ENCODE peak calls at places on chromosomes 12 and 14, in seven cellular contexts. One of them, this sample, is unnamed.

GRCh38 chr14:103915616-103916015 is 12.6 kb upstream of the TDRD9 start:
- DNase-seq in effector memory CD4-positive, alpha-beta T cell: no peak
- DNase-seq in AG08395: no peak
- DNase-seq in HS-5: no peak
- DNase-seq in amniotic stem cell: no peak
- DNase-seq in T-helper 1 cell: no peak
- DNase-seq in cortex of kidney: no peak
- DNase-seq in this sample: no peak

GRCh38 chr14:72679106-72679505 is 214.8 kb downstream of the DPF3 start:
- DNase-seq in AG08395: no peak
- DNase-seq in amniotic stem cell: no peak
- DNase-seq in T-helper 1 cell: no peak
- DNase-seq in cortex of kidney: no peak
- DNase-seq in effector memory CD4-positive, alpha-beta T cell: no peak
- DNase-seq in HS-5: no peak
- DNase-seq in this sample: no peak

GRCh38 chr12:1796515-1797010 is 23.8 kb upstream of the LRTM2 start:
- DNase-seq in effector memory CD4-positive, alpha-beta T cell: no peak
- DNase-seq in HS-5: no peak
- DNase-seq in T-helper 1 cell: no peak
- DNase-seq in amniotic stem cell: no peak
- DNase-seq in cortex of kidney: no peak
- DNase-seq in AG08395: peak
- DNase-seq in this sample: no peak

GRCh38 chr12:120287491-120287890 is 4.2 kb downstream of the RNU4-2 start:
- DNase-seq in effector memory CD4-positive, alpha-beta T cell: no peak
- DNase-seq in AG08395: no peak
- DNase-seq in amniotic stem cell: no peak
- DNase-seq in cortex of kidney: no peak
- DNase-seq in T-helper 1 cell: no peak
- DNase-seq in HS-5: no peak
- DNase-seq in this sample: no peak

GRCh38 chr12:55818886-55819285 is 1.0 kb downstream of the ORMDL2 start:
- DNase-seq in effector memory CD4-positive, alpha-beta T cell: no peak
- DNase-seq in amniotic stem cell: no peak
- DNase-seq in HS-5: no peak
- DNase-seq in cortex of kidney: no peak
- DNase-seq in T-helper 1 cell: no peak
- DNase-seq in AG08395: no peak
- DNase-seq in this sample: no peak

GRCh38 chr14:86372402-86372801 is 842.5 kb downstream of the FLRT2 start:
- DNase-seq in cortex of kidney: no peak
- DNase-seq in effector memory CD4-positive, alpha-beta T cell: no peak
- DNase-seq in AG08395: no peak
- DNase-seq in HS-5: no peak
- DNase-seq in amniotic stem cell: no peak
- DNase-seq in T-helper 1 cell: no peak
- DNase-seq in this sample: no peak

GRCh38 chr12:72448805-72449204 is 176.6 kb downstream of the TRHDE start:
- DNase-seq in cortex of kidney: no peak
- DNase-seq in effector memory CD4-positive, alpha-beta T cell: no peak
- DNase-seq in HS-5: no peak
- DNase-seq in T-helper 1 cell: no peak
- DNase-seq in amniotic stem cell: no peak
- DNase-seq in AG08395: no peak
- DNase-seq in this sample: no peak

GRCh38 chr14:30551460-30551859 is 7.5 kb upstream of the G2E3 start:
- DNase-seq in amniotic stem cell: no peak
- DNase-seq in cortex of kidney: no peak
- DNase-seq in HS-5: no peak
- DNase-seq in effector memory CD4-positive, alpha-beta T cell: no peak
- DNase-seq in AG08395: no peak
- DNase-seq in T-helper 1 cell: no peak
- DNase-seq in this sample: no peak

GRCh38 chr12:53567961-53568360 is 58.2 kb downstream of the ATF7 start:
- DNase-seq in effector memory CD4-positive, alpha-beta T cell: no peak
- DNase-seq in T-helper 1 cell: no peak
- DNase-seq in AG08395: no peak
- DNase-seq in HS-5: no peak
- DNase-seq in cortex of kidney: no peak
- DNase-seq in amniotic stem cell: no peak
- DNase-seq in this sample: no peak

GRCh38 chr12:1504304-1505150 is 89.9 kb downstream of the FBXL14 start:
- DNase-seq in amniotic stem cell: no peak
- DNase-seq in HS-5: no peak
- DNase-seq in T-helper 1 cell: no peak
- DNase-seq in effector memory CD4-positive, alpha-beta T cell: no peak
- DNase-seq in cortex of kidney: no peak
- DNase-seq in AG08395: no peak
- DNase-seq in this sample: no peak

GRCh38 chr14:53412819-53413664 is 259.9 kb upstream of the DDHD1 start:
- DNase-seq in HS-5: no peak
- DNase-seq in T-helper 1 cell: no peak
- DNase-seq in amniotic stem cell: no peak
- DNase-seq in effector memory CD4-positive, alpha-beta T cell: no peak
- DNase-seq in AG08395: no peak
- DNase-seq in cortex of kidney: no peak
- DNase-seq in this sample: peak

GRCh38 chr12:16622315-16622714 is 16.4 kb upstream of the LMO3 start:
- DNase-seq in AG08395: no peak
- DNase-seq in HS-5: no peak
- DNase-seq in effector memory CD4-positive, alpha-beta T cell: no peak
- DNase-seq in cortex of kidney: no peak
- DNase-seq in amniotic stem cell: no peak
- DNase-seq in T-helper 1 cell: no peak
- DNase-seq in this sample: no peak

GRCh38 chr12:50567926-50568325 is 63.1 kb downstream of the DIP2B start:
- DNase-seq in AG08395: no peak
- DNase-seq in HS-5: no peak
- DNase-seq in T-helper 1 cell: no peak
- DNase-seq in cortex of kidney: no peak
- DNase-seq in effector memory CD4-positive, alpha-beta T cell: no peak
- DNase-seq in amniotic stem cell: no peak
- DNase-seq in this sample: no peak

GRCh38 chr12:82874935-82875334 is 188.2 kb downstream of the TMTC2 start:
- DNase-seq in effector memory CD4-positive, alpha-beta T cell: no peak
- DNase-seq in T-helper 1 cell: no peak
- DNase-seq in AG08395: no peak
- DNase-seq in HS-5: peak
- DNase-seq in amniotic stem cell: no peak
- DNase-seq in cortex of kidney: no peak
- DNase-seq in this sample: no peak

GRCh38 chr14:29016050-29016900 is 249.7 kb downstream of the FOXG1 start:
- DNase-seq in AG08395: peak
- DNase-seq in amniotic stem cell: no peak
- DNase-seq in T-helper 1 cell: no peak
- DNase-seq in HS-5: no peak
- DNase-seq in effector memory CD4-positive, alpha-beta T cell: no peak
- DNase-seq in cortex of kidney: no peak
- DNase-seq in this sample: peak

GRCh38 chr12:87690236-87690810 is 338.9 kb downstream of the C12orf50 start:
- DNase-seq in cortex of kidney: no peak
- DNase-seq in AG08395: no peak
- DNase-seq in T-helper 1 cell: no peak
- DNase-seq in amniotic stem cell: no peak
- DNase-seq in effector memory CD4-positive, alpha-beta T cell: no peak
- DNase-seq in HS-5: peak
- DNase-seq in this sample: peak

GRCh38 chr14:90508536-90509254 is 111.9 kb downstream of the CALM1 start:
- DNase-seq in amniotic stem cell: no peak
- DNase-seq in cortex of kidney: no peak
- DNase-seq in effector memory CD4-positive, alpha-beta T cell: no peak
- DNase-seq in AG08395: no peak
- DNase-seq in T-helper 1 cell: no peak
- DNase-seq in HS-5: no peak
- DNase-seq in this sample: peak

GRCh38 chr12:109677323-109677722 is 36.3 kb upstream of the FAM222A start:
- DNase-seq in T-helper 1 cell: no peak
- DNase-seq in amniotic stem cell: no peak
- DNase-seq in HS-5: no peak
- DNase-seq in cortex of kidney: no peak
- DNase-seq in AG08395: no peak
- DNase-seq in effector memory CD4-positive, alpha-beta T cell: no peak
- DNase-seq in this sample: no peak

GRCh38 chr14:103546651-103547454 is 15.6 kb downstream of the BAG5 start:
- DNase-seq in amniotic stem cell: no peak
- DNase-seq in cortex of kidney: no peak
- DNase-seq in T-helper 1 cell: peak
- DNase-seq in AG08395: peak
- DNase-seq in HS-5: no peak
- DNase-seq in effector memory CD4-positive, alpha-beta T cell: peak
- DNase-seq in this sample: peak

GRCh38 chr12:123153906-123154305 is 3.0 kb upstream of the PITPNM2 start:
- DNase-seq in AG08395: no peak
- DNase-seq in HS-5: no peak
- DNase-seq in cortex of kidney: no peak
- DNase-seq in amniotic stem cell: no peak
- DNase-seq in T-helper 1 cell: no peak
- DNase-seq in effector memory CD4-positive, alpha-beta T cell: no peak
- DNase-seq in this sample: no peak

This sample was measured in RWPE1.